ENCODE peak calls at places on chromosomes 7 and 10, in nine cellular contexts. C is PC-3, A is HCT116, F is hepatocyte, X is MM.1S, D is neural progenitor cell, I is SK-N-SH, S is GM23338, P is GM23248. W is an unnamed sample.

GRCh38 chr7:36790280-36790679 is 66.0 kb upstream of the AOAH start:
- DNase-seq in C (no peak), F (no peak), D (no peak), I (peak), S (no peak), X (no peak), P (no peak), A (no peak), W (no peak)

GRCh38 chr7:106731207-106731606 is 70.2 kb upstream of the CCDC71L start:
- DNase-seq in X (peak), A (no peak), I (no peak), S (no peak), C (no peak), D (no peak), P (no peak), F (no peak), W (peak)

GRCh38 chr7:45032421-45032820 is 32.4 kb downstream of the CCM2 start:
- DNase-seq in S (no peak), P (no peak), F (no peak), A (no peak), I (no peak), C (no peak), X (no peak), D (no peak), W (no peak)

GRCh38 chr10:70578371-70578947 is 24.1 kb downstream of the PRF1 start:
- DNase-seq in F (no peak), X (peak), D (no peak), C (peak), A (peak), S (no peak), P (peak), I (no peak), W (peak)

GRCh38 chr7:20330797-20331230 is at the start of gene ITGB8:
- DNase-seq in S (no peak), C (peak), X (no peak), P (peak), I (peak), A (no peak), F (no peak), D (no peak), W (no peak)

GRCh38 chr7:117269417-117269816 is 53.4 kb downstream of the WNT2 start:
- DNase-seq in S (no peak), F (no peak), X (no peak), C (peak), D (no peak), I (no peak), P (peak), A (peak), W (no peak)

GRCh38 chr7:136666110-136666509 is 202.3 kb upstream of the CHRM2 start:
- DNase-seq in C (no peak), D (no peak), X (no peak), F (no peak), S (no peak), P (no peak), I (peak), A (no peak), W (no peak)

GRCh38 chr10:18260308-18260971 is 120.2 kb downstream of the CACNB2 start:
- DNase-seq in C (no peak), F (no peak), D (peak), S (peak), X (no peak), P (peak), I (no peak), A (no peak), W (no peak)

GRCh38 chr10:107160866-107161265 is 3.6 kb downstream of the SORCS1 start:
- DNase-seq in X (no peak), D (no peak), F (no peak), P (no peak), A (no peak), C (no peak), I (no peak), S (no peak), W (no peak)

GRCh38 chr10:107165007-107165406 is 501 bp upstream of the SORCS1 start:
- DNase-seq in I (peak), F (no peak), A (no peak), D (peak), X (no peak), C (no peak), S (peak), P (no peak), W (no peak)

GRCh38 chr10:107163904-107164861 is at the start of gene SORCS1:
- DNase-seq in I (peak), A (no peak), D (peak), C (no peak), S (peak), P (peak), X (no peak), F (peak), W (no peak)

GRCh38 chr10:107166378-107166777 is 1.9 kb upstream of the SORCS1 start:
- DNase-seq in S (peak), A (no peak), X (no peak), D (peak), P (no peak), I (peak), C (peak), F (no peak), W (no peak)

GRCh38 chr10:107163086-107163880 is 1.2 kb downstream of the SORCS1 start:
- DNase-seq in P (peak), S (peak), F (peak), D (peak), A (no peak), C (no peak), I (peak), X (no peak), W (no peak)
- H3K4me3 ChIP-seq in P (no peak), S (peak), F (peak), D (peak), A (no peak), C (no peak), I (peak), X (no peak), W (no peak)

DNA sequence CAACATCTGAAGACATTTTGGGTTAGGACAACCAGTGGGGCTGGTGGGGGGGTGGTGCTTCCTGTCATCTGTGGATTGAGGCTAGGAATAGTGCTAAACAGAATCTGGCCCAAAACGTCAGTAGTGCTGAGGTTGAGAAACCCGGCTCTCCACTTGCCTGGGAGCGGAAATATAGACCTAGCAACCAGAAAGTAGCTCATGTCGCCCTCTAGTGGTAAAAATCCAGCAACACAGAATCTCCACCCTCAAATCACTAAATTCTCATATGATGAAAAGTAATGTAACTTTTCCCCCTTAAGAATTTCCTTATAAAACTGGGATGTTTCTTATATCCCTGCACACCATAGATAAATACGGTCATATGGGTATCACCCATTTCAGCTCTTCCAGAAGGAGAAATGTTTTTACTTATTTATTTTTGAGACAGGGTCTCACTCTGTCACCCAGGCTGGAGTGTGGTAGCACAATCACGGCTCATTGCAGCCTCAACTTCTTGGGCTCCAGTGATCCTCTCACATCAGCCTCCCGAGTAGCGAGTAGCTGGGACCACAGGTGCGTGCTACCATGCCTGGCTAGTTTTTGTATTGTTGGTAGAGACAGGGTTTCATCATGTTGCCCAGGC is 34.4 kb downstream of the ZC3HAV1 start:
- DNase-seq in S (peak), A (peak), X (peak), F (peak), D (peak), P (peak), I (peak), C (peak), W (peak)
- H3K27ac ChIP-seq in S (peak), A (no peak), X (peak), F (no peak), D (no peak), P (peak), I (peak), C (no peak), W (no peak)

GRCh38 chr10:123703195-123703790 is 37.1 kb downstream of the GPR26 start:
- DNase-seq in D (no peak), S (peak), A (no peak), F (no peak), C (no peak), X (no peak), I (no peak), P (no peak), W (no peak)
- TF ChIP-seq EZH2phosphoT487 in D (no peak), S (no peak), A (no peak), F (no peak), C (no peak), X (no peak), I (no peak), P (no peak), W (no peak)

GRCh38 chr7:100171840-100172239 is 3.4 kb upstream of the GAL3ST4 start:
- DNase-seq in I (no peak), D (no peak), P (no peak), S (peak), A (no peak), C (no peak), X (no peak), F (no peak), W (no peak)
- H3K4me3 ChIP-seq in I (no peak), D (peak), P (peak), S (peak), A (no peak), C (peak), X (peak), F (no peak), W (peak)

GRCh38 chr7:29282819-29283414 is 88.3 kb downstream of the CHN2 start:
- DNase-seq in S (peak), X (peak), A (no peak), F (no peak), D (no peak), I (no peak), P (no peak), C (no peak), W (no peak)
- H3K27ac ChIP-seq in S (no peak), X (no peak), A (no peak), F (no peak), D (no peak), I (no peak), P (no peak), C (no peak), W (no peak)

GRCh38 chr10:99370993-99371392 is 41.8 kb downstream of the CNNM1 start:
- DNase-seq in A (peak), I (peak), D (peak), P (peak), X (peak), C (no peak), S (peak), F (peak), W (peak)
- TF ChIP-seq EZH2phosphoT487 in A (no peak), I (no peak), D (no peak), P (no peak), X (no peak), C (no peak), S (no peak), F (no peak), W (no peak)

DNA sequence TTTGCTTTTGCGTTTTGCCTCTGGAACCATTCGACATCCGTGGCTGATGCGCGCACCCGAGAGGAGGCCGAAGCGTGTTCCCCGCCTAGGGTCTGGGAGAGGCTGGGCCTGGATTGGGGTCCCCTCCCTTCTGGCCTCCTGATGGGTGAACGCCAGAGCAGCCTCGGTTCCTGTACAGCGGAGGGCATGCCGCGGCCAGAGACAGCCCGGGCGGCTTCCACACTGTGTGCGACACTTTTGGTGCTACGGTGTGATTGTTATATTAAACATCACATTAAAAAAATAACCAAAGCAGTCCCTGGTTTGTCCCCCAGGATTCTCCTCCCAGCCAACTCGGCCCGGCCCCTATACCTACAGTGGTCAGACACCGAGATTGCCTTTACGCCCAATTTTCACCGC is 3.7 kb upstream of the HOXA7 start:
- DNase-seq in S (no peak), I (no peak), D (no peak), A (no peak), P (no peak), X (no peak), F (peak), C (peak), W (no peak)
- H3K4me3 ChIP-seq in S (peak), I (peak), D (peak), A (peak), P (peak), X (peak), F (peak), C (peak), W (peak)